ENCODE peak calls at places on chromosomes 3 and 15, in five cellular contexts. L is AG10803, B is WERI-Rb-1, O is GM12865, R is left ventricle myocardium inferior. V is an unnamed sample.

GRCh38 chr3:186241910-186242821 is 119.9 kb downstream of the DGKG start:
- DNase-seq in B (peak; percentile 74), L (peak; percentile 36), R (peak; percentile 74), O (peak; percentile 93), V (peak; percentile 92)

GRCh38 chr3:188687389-188687788 is 484.4 kb upstream of the TPRG1 start:
- DNase-seq in B (no peak), R (no peak), L (peak; percentile 71), O (no peak), V (no peak)

GRCh38 chr3:58234516-58234931 is 3.1 kb upstream of the ABHD6 start:
- DNase-seq in L (peak; percentile 50), B (no peak), O (no peak), R (no peak), V (no peak)

GRCh38 chr3:122977645-122978466 is 49.7 kb downstream of the SEMA5B start:
- DNase-seq in L (peak; percentile 46), R (peak; percentile 69), O (no peak), B (no peak), V (peak; percentile 74)

GRCh38 chr3:12964713-12965612 is 108.3 kb downstream of the IQSEC1 start:
- DNase-seq in B (no peak), R (no peak), L (no peak), O (no peak), V (no peak)

GRCh38 chr15:96326551-96327154 is 3.8 kb upstream of the NR2F2 start:
- DNase-seq in O (no peak), B (no peak), L (peak; percentile 75), R (peak; percentile 45), V (no peak)

GRCh38 chr3:14223595-14223994 is 45.0 kb downstream of the LSM3 start:
- DNase-seq in L (no peak), B (no peak), O (peak; percentile 29), R (no peak), V (no peak)

GRCh38 chr3:46690798-46691197 is 2.7 kb downstream of the ALS2CL start:
- DNase-seq in O (no peak), L (no peak), R (peak; percentile 68), B (no peak), V (no peak)

GRCh38 chr3:90062018-90062417 is 954.6 kb downstream of the EPHA3 start:
- DNase-seq in O (no peak), R (no peak), L (no peak), B (no peak), V (no peak)

GRCh38 chr3:138460536-138461205 is 26.3 kb downstream of the ESYT3 start:
- DNase-seq in L (no peak), B (no peak), O (no peak), R (no peak), V (no peak)

GRCh38 chr3:127325630-127325961 is 37.8 kb upstream of the PRR20G start:
- DNase-seq in O (no peak), B (no peak), L (peak; percentile 51), R (no peak), V (no peak)

GRCh38 chr3:195866686-195867511 is 41.5 kb downstream of the TNK2 start:
- DNase-seq in R (no peak), L (no peak), O (no peak), B (no peak), V (no peak)

GRCh38 chr3:113245775-113246174 is 34.4 kb downstream of the BOC start:
- DNase-seq in B (no peak), L (peak; percentile 64), R (peak; percentile 58), O (no peak), V (no peak)

GRCh38 chr3:468172-468571 is 271.6 kb downstream of the CHL1 start:
- DNase-seq in L (no peak), R (no peak), B (peak; percentile 18), O (peak; percentile 38), V (no peak)

GRCh38 chr3:38153986-38154608 is 11.2 kb upstream of the OXSR1 start:
- DNase-seq in O (no peak), B (no peak), R (no peak), L (peak; percentile 85), V (no peak)

GRCh38 chr3:24363242-24363641 is 131.4 kb downstream of the THRB start:
- DNase-seq in B (no peak), L (peak; percentile 32), O (no peak), R (no peak), V (no peak)

GRCh38 chr15:66287461-66288055 is 5.8 kb upstream of the DIS3L start:
- DNase-seq in B (peak; percentile 13), O (peak; percentile 31), L (peak; percentile 26), R (no peak), V (no peak)

GRCh38 chr15:91897585-91898372 is 44.3 kb downstream of the SLCO3A1 start:
- DNase-seq in R (peak; percentile 50), B (no peak), O (no peak), L (no peak), V (no peak)

GRCh38 chr3:195909294-195909644 is 918 bp upstream of the TNK2 start:
- DNase-seq in L (no peak), O (no peak), R (no peak), B (no peak), V (peak; percentile 56)

GRCh38 chr3:188926741-188927650 is 244.8 kb upstream of the TPRG1 start:
- DNase-seq in B (no peak), R (no peak), L (no peak), O (no peak), V (no peak)

GRCh38 chr15:51335538-51335961 is 2.8 kb downstream of the CYP19A1 start:
- DNase-seq in O (peak; percentile 59), B (no peak), L (no peak), R (no peak), V (no peak)

GRCh38 chr3:66438045-66438444 is 62.8 kb downstream of the LRIG1 start:
- DNase-seq in O (no peak), L (no peak), R (no peak), B (no peak), V (no peak)

GRCh38 chr15:34647569-34648334 is 64.3 kb upstream of the GOLGA8B start:
- DNase-seq in L (no peak), B (no peak), R (no peak), O (peak; percentile 3), V (peak; percentile 57)

GRCh38 chr15:57345584-57345983 is 30.7 kb upstream of the CGNL1 start:
- DNase-seq in B (peak; percentile 77), R (no peak), O (no peak), L (no peak), V (no peak)

GRCh38 chr3:122004123-122004522 is 17.9 kb downstream of the ILDR1 start:
- DNase-seq in L (no peak), R (no peak), O (no peak), B (no peak), V (no peak)

GRCh38 chr3:144521131-144521530 is 549.5 kb downstream of the DIPK2A start:
- DNase-seq in R (no peak), B (no peak), L (no peak), O (no peak), V (no peak)

GRCh38 chr3:149145926-149146325 is 16.5 kb downstream of the HPS3 start:
- DNase-seq in L (peak; percentile 8), O (peak; percentile 43), B (no peak), R (no peak), V (no peak)

GRCh38 chr15:63668601-63669000 is 71.4 kb downstream of the FBXL22 start:
- DNase-seq in R (no peak), B (no peak), L (no peak), O (peak; percentile 10), V (no peak)

GRCh38 chr15:98805434-98806274 is 157.3 kb downstream of the IGF1R start:
- DNase-seq in L (no peak), O (no peak), B (peak; percentile 28), R (no peak), V (peak; percentile 29)

GRCh38 chr15:84570164-84570692 is 30.6 kb upstream of the ZSCAN2 start:
- DNase-seq in O (peak; percentile 36), R (peak; percentile 65), B (peak; percentile 32), L (peak; percentile 55), V (peak; percentile 44)

GRCh38 chr3:65342084-65342683 is 654.4 kb upstream of the ADAMTS9 start:
- DNase-seq in L (peak; percentile 22), R (peak; percentile 29), O (peak; percentile 60), B (peak; percentile 61), V (peak; percentile 70)

GRCh38 chr3:197171481-197172067 is 126.8 kb downstream of the DLG1 start:
- DNase-seq in R (no peak), L (peak; percentile 8), O (no peak), B (no peak), V (no peak)

GRCh38 chr3:50502225-50502583 is 1.2 kb downstream of the CACNA2D2 start:
- DNase-seq in R (no peak), O (no peak), L (no peak), B (no peak), V (no peak)
- H3K4me3 ChIP-seq in R (peak overlapping the region; percentile 72), O (no peak overlapping the region), L (no peak overlapping the region), B (peak overlapping the region; percentile 48), V (peak overlapping the region; percentile 68)

GRCh38 chr3:10695595-10696285 is 120.3 kb upstream of the SLC6A11 start:
- DNase-seq in L (no peak), R (no peak), B (no peak), O (no peak), V (no peak)

GRCh38 chr3:10697918-10698317 is 118.1 kb upstream of the SLC6A11 start:
- DNase-seq in L (no peak), R (no peak), O (no peak), B (peak; percentile 79), V (peak; percentile 71)

GRCh38 chr3:10692039-10692438 is 124.0 kb upstream of the SLC6A11 start:
- DNase-seq in O (no peak), B (no peak), L (no peak), R (no peak), V (no peak)

GRCh38 chr3:10694194-10694593 is 121.8 kb upstream of the SLC6A11 start:
- DNase-seq in O (no peak), R (no peak), L (no peak), B (no peak), V (no peak)

DNA sequence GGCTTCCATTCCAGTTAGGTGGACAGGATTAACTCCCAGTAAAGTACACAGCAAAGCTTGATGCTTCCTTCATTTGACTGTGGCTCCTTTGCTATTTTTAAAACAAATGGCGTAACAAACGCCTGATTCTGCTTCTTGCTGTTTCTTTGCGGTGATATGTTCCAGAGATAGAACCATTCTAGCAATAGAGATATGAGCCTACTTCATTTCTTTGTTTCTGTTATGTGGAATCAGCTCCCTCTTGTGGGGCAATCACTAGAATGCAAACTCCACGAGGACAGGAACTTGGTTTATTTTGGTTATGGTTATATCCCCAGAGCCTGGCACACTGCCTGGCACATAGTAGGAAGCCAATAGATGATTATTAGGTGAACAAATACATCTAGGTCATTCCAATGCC is 122.6 kb upstream of the SLC6A11 start:
- DNase-seq in O (peak; percentile 5), L (no peak), B (no peak), R (no peak), V (no peak)
- TF ChIP-seq CTCF in O (no peak), L (no peak), B (peak; percentile 6), R (peak; percentile 55), V (peak; percentile 7)

DNA sequence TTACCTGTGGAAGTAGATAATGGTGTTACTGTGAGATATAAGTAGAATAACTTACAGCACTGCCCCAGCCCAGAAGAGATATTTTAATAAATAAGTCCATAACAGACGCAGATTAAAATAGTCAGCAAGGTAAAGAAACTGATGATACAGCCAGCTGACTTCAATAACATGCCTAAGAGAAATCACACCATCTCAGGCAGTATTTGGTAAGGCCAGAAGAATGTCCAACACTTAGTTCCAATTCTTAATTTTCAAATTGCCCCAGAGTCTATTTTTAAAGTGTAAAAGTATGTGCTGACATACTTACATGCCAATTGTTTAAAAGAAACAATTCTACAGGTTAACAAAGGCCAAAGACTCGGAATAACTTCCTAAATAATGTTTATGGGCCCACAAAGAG is 1.6 kb downstream of the GNB4 start:
- DNase-seq in B (no peak), L (peak; percentile 59), O (no peak), R (no peak), V (no peak)
- H3K4me3 ChIP-seq in B (no peak overlapping the region), L (peak overlapping the region; percentile 78), O (peak overlapping the region; percentile 81), R (peak overlapping the region; percentile 82), V (peak overlapping the region; percentile 93)

GRCh38 chr3:62667714-62668113 is 207.5 kb downstream of the CADPS start:
- DNase-seq in L (no peak), O (peak; percentile 2), R (no peak), B (peak; percentile 52), V (no peak)
- TF ChIP-seq CTCF in L (peak; percentile 18), O (peak; percentile 11), R (no peak), B (peak; percentile 56), V (peak; percentile 54)

V was measured in BE2C.